ENCODE peak calls at places on chromosome 1, in nine cellular contexts. One of them, this sample, is unnamed.

GRCh38 chr1:36482724-36483388 is at the start of gene CSF3R:
- DNase-seq in T-cell: no peak
- DNase-seq in MV-4-11: peak
- DNase-seq in thyroid gland: no peak
- DNase-seq in sigmoid colon: peak
- DNase-seq in body of pancreas: no peak
- DNase-seq in transverse colon: no peak
- DNase-seq in adrenal gland: no peak
- DNase-seq in WERI-Rb-1: no peak
- DNase-seq in this sample: no peak

GRCh38 chr1:111364690-111365089 is 62.8 kb downstream of the OVGP1 start:
- DNase-seq in transverse colon: no peak
- DNase-seq in body of pancreas: no peak
- DNase-seq in thyroid gland: no peak
- DNase-seq in WERI-Rb-1: no peak
- DNase-seq in MV-4-11: no peak
- DNase-seq in T-cell: no peak
- DNase-seq in adrenal gland: no peak
- DNase-seq in sigmoid colon: no peak
- DNase-seq in this sample: no peak

GRCh38 chr1:192879416-192879815 is 70.6 kb downstream of the RGS2 start:
- DNase-seq in transverse colon: no peak
- DNase-seq in WERI-Rb-1: no peak
- DNase-seq in body of pancreas: no peak
- DNase-seq in thyroid gland: no peak
- DNase-seq in sigmoid colon: no peak
- DNase-seq in MV-4-11: no peak
- DNase-seq in T-cell: no peak
- DNase-seq in adrenal gland: peak
- DNase-seq in this sample: no peak

GRCh38 chr1:174519845-174520244 is 72.1 kb downstream of the GPR52 start:
- DNase-seq in thyroid gland: no peak
- DNase-seq in T-cell: no peak
- DNase-seq in body of pancreas: no peak
- DNase-seq in adrenal gland: no peak
- DNase-seq in MV-4-11: no peak
- DNase-seq in WERI-Rb-1: no peak
- DNase-seq in transverse colon: no peak
- DNase-seq in sigmoid colon: no peak
- DNase-seq in this sample: no peak

GRCh38 chr1:30232288-30232899 is 491.0 kb downstream of the MATN1 start:
- DNase-seq in thyroid gland: no peak
- DNase-seq in WERI-Rb-1: peak
- DNase-seq in transverse colon: no peak
- DNase-seq in body of pancreas: no peak
- DNase-seq in adrenal gland: no peak
- DNase-seq in T-cell: peak
- DNase-seq in MV-4-11: no peak
- DNase-seq in sigmoid colon: no peak
- DNase-seq in this sample: no peak

GRCh38 chr1:2645143-2645542 is 12.3 kb upstream of the MMEL1 start:
- DNase-seq in MV-4-11: no peak
- DNase-seq in T-cell: no peak
- DNase-seq in body of pancreas: no peak
- DNase-seq in transverse colon: no peak
- DNase-seq in thyroid gland: no peak
- DNase-seq in adrenal gland: peak
- DNase-seq in WERI-Rb-1: no peak
- DNase-seq in sigmoid colon: no peak
- DNase-seq in this sample: peak

GRCh38 chr1:7705048-7705907 is 65.8 kb upstream of the VAMP3 start:
- DNase-seq in WERI-Rb-1: no peak
- DNase-seq in body of pancreas: peak
- DNase-seq in adrenal gland: peak
- DNase-seq in sigmoid colon: peak
- DNase-seq in thyroid gland: peak
- DNase-seq in MV-4-11: no peak
- DNase-seq in transverse colon: peak
- DNase-seq in T-cell: peak
- DNase-seq in this sample: no peak

GRCh38 chr1:52204696-52205095 is 62.8 kb downstream of the ZFYVE9 start:
- DNase-seq in WERI-Rb-1: no peak
- DNase-seq in body of pancreas: no peak
- DNase-seq in adrenal gland: no peak
- DNase-seq in T-cell: no peak
- DNase-seq in transverse colon: no peak
- DNase-seq in sigmoid colon: no peak
- DNase-seq in MV-4-11: no peak
- DNase-seq in thyroid gland: no peak
- DNase-seq in this sample: no peak

GRCh38 chr1:12244078-12244477 is 14.2 kb downstream of the VPS13D start:
- DNase-seq in WERI-Rb-1: peak
- DNase-seq in T-cell: no peak
- DNase-seq in sigmoid colon: no peak
- DNase-seq in adrenal gland: no peak
- DNase-seq in transverse colon: no peak
- DNase-seq in body of pancreas: no peak
- DNase-seq in thyroid gland: no peak
- DNase-seq in MV-4-11: no peak
- DNase-seq in this sample: no peak

GRCh38 chr1:109479311-109479710 is 4.4 kb upstream of the ATXN7L2 start:
- DNase-seq in thyroid gland: no peak
- DNase-seq in MV-4-11: no peak
- DNase-seq in body of pancreas: no peak
- DNase-seq in adrenal gland: peak
- DNase-seq in WERI-Rb-1: no peak
- DNase-seq in transverse colon: no peak
- DNase-seq in T-cell: no peak
- DNase-seq in sigmoid colon: peak
- DNase-seq in this sample: no peak

GRCh38 chr1:155969377-155969791 is 9.0 kb downstream of the ARHGEF2 start:
- DNase-seq in body of pancreas: no peak
- DNase-seq in MV-4-11: no peak
- DNase-seq in adrenal gland: no peak
- DNase-seq in transverse colon: no peak
- DNase-seq in T-cell: no peak
- DNase-seq in sigmoid colon: no peak
- DNase-seq in WERI-Rb-1: no peak
- DNase-seq in thyroid gland: no peak
- DNase-seq in this sample: no peak

GRCh38 chr1:932776-933602 is 9.3 kb downstream of the SAMD11 start:
- DNase-seq in T-cell: no peak
- DNase-seq in adrenal gland: no peak
- DNase-seq in sigmoid colon: no peak
- DNase-seq in thyroid gland: peak
- DNase-seq in transverse colon: peak
- DNase-seq in MV-4-11: no peak
- DNase-seq in WERI-Rb-1: no peak
- DNase-seq in body of pancreas: no peak
- DNase-seq in this sample: no peak

This sample was measured in sciatic nerve.